ENCODE peak calls at places on chromosomes 13 and 19, in four cellular contexts. One of them, this sample, is unnamed.

GRCh38 chr13:110664673-110665072 is 41.2 kb downstream of the CARS2 start:
- DNase-seq in HepG2: no peak
- DNase-seq in H1: no peak
- DNase-seq in SK-N-SH: no peak
- DNase-seq in this sample: no peak

GRCh38 chr13:110685305-110685704 is 20.6 kb downstream of the CARS2 start:
- DNase-seq in HepG2: no peak
- DNase-seq in H1: no peak
- DNase-seq in SK-N-SH: no peak
- DNase-seq in this sample: no peak

GRCh38 chr19:40281381-40282208 is 3.5 kb downstream of the AKT2 start:
- DNase-seq in HepG2: no peak
- DNase-seq in H1: no peak
- DNase-seq in SK-N-SH: no peak
- DNase-seq in this sample: no peak

GRCh38 chr13:51924756-51925544 is 63.2 kb downstream of the CCDC70 start:
- DNase-seq in HepG2: no peak
- DNase-seq in H1: no peak
- DNase-seq in SK-N-SH: no peak
- DNase-seq in this sample: no peak

GRCh38 chr13:101982903-101983302 is 418.9 kb downstream of the FGF14 start:
- DNase-seq in HepG2: no peak
- DNase-seq in H1: no peak
- DNase-seq in SK-N-SH: no peak
- DNase-seq in this sample: no peak

GRCh38 chr19:42125536-42125935 is 6.7 kb downstream of the POU2F2 start:
- DNase-seq in HepG2: no peak
- DNase-seq in H1: no peak
- DNase-seq in SK-N-SH: no peak
- DNase-seq in this sample: no peak

GRCh38 chr13:97944396-97945029 is 9.0 kb upstream of the IPO5 start:
- DNase-seq in HepG2: no peak
- DNase-seq in H1: no peak
- DNase-seq in SK-N-SH: no peak
- DNase-seq in this sample: no peak

GRCh38 chr13:49976314-49977258 is 20.3 kb upstream of the TRIM13 start:
- DNase-seq in HepG2: peak; percentile 65
- DNase-seq in H1: no peak
- DNase-seq in SK-N-SH: peak; percentile 66
- DNase-seq in this sample: peak; percentile 55

GRCh38 chr13:28313579-28313978 is 175.2 kb downstream of the PAN3 start:
- DNase-seq in HepG2: no peak
- DNase-seq in H1: no peak
- DNase-seq in SK-N-SH: no peak
- DNase-seq in this sample: no peak

DNA sequence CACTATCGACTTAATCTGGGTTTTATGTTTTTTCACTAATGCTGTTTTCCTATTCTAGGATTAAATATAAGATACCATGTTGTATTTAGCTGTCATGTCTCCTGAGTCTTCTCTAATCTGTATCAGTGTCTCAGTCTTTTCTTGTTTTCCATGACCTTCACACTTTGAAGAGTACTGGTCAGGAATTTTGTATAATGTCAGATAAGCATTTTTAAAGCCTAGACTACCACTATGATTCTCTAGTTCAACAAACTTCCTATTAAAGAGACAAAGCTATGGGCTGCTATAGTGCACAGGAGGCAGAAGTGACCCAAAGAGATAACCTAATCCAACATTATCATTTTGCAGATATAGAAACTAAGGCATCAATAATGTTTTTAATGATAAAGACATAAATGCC is 63.0 kb upstream of the ZDHHC20 start:
- DNase-seq in HepG2: no peak
- DNase-seq in H1: no peak
- DNase-seq in SK-N-SH: no peak
- DNase-seq in this sample: no peak
- TF ChIP-seq TCF12 in HepG2: no peak
- TF ChIP-seq TCF12 in H1: no peak
- TF ChIP-seq TCF12 in SK-N-SH: no peak
- TF ChIP-seq TCF12 in this sample: no peak

GRCh38 chr19:5674734-5675133 is 5.6 kb downstream of the MICOS13 start:
- DNase-seq in HepG2: no peak
- DNase-seq in H1: no peak
- DNase-seq in SK-N-SH: no peak
- DNase-seq in this sample: no peak
- TF ChIP-seq RAD21 in HepG2: no peak
- TF ChIP-seq RAD21 in H1: no peak
- TF ChIP-seq RAD21 in SK-N-SH: no peak
- TF ChIP-seq RAD21 in this sample: no peak

GRCh38 chr13:40979232-40979631 is 39.9 kb downstream of the ELF1 start:
- DNase-seq in HepG2: no peak
- DNase-seq in H1: no peak
- DNase-seq in SK-N-SH: no peak
- DNase-seq in this sample: no peak

GRCh38 chr13:40981949-40982348 is 37.2 kb downstream of the ELF1 start:
- DNase-seq in HepG2: no peak
- DNase-seq in H1: no peak
- DNase-seq in SK-N-SH: no peak
- DNase-seq in this sample: no peak

GRCh38 chr13:40982772-40983171 is 36.3 kb downstream of the ELF1 start:
- DNase-seq in HepG2: no peak
- DNase-seq in H1: no peak
- DNase-seq in SK-N-SH: peak; percentile 38
- DNase-seq in this sample: peak; percentile 84

GRCh38 chr13:40981361-40981760 is 37.8 kb downstream of the ELF1 start:
- DNase-seq in HepG2: no peak
- DNase-seq in H1: no peak
- DNase-seq in SK-N-SH: no peak
- DNase-seq in this sample: no peak

DNA sequence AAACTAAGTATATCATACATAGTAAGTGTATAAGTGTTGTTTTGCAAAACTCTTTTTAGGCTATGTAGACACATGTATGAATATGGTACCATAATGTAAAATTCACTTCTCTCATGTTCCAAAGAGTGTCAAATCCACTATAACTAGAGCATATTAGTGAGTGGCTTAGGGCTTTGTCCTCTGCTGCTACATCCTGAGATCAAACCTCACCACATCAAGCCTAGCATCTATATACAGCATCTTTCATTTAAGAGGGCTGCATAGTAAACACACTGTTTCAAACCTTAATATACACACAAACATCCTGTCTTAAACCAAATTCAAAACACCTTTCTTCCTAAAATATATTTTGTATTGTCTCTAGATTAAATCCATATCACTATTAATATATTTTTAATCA is 38.6 kb downstream of the ELF1 start:
- DNase-seq in HepG2: no peak
- DNase-seq in H1: no peak
- DNase-seq in SK-N-SH: no peak
- DNase-seq in this sample: no peak
- TF ChIP-seq TCF12 in HepG2: no peak
- TF ChIP-seq TCF12 in H1: no peak
- TF ChIP-seq TCF12 in SK-N-SH: no peak
- TF ChIP-seq TCF12 in this sample: no peak

DNA sequence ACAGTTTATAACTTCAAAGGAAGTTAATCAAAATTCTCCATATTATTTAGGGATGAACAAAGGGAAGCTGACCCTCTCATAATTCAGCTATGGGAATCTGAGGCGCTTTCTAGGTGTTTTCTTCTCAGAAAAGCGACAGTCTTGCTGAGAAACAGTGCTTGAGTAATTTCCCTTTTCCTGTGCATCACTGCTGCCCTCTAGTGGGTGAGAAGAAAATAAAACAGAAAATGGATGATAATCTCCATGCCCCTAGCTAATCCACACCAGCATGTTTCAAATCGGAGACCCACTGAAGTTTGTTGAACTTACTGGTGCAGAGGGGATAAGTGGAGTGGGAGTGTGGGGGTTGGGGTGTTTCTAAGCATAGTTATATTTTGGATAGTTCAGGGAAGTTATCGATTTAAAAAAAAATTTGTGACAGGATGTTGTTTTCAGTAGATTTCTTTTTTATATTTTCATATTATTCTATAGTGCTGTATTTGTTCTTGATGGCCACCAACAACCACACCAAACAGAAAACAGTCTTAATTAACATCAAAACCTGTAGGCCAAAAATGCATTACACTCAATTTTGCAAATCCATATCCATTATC is 21.4 kb downstream of the LCP1 start:
- DNase-seq in HepG2: peak; percentile 58
- DNase-seq in H1: no peak
- DNase-seq in SK-N-SH: peak; percentile 75
- DNase-seq in this sample: no peak
- TF ChIP-seq RAD21 in HepG2: peak; percentile 71
- TF ChIP-seq RAD21 in H1: peak; percentile 71
- TF ChIP-seq RAD21 in SK-N-SH: peak; percentile 75
- TF ChIP-seq RAD21 in this sample: peak; percentile 67

DNA sequence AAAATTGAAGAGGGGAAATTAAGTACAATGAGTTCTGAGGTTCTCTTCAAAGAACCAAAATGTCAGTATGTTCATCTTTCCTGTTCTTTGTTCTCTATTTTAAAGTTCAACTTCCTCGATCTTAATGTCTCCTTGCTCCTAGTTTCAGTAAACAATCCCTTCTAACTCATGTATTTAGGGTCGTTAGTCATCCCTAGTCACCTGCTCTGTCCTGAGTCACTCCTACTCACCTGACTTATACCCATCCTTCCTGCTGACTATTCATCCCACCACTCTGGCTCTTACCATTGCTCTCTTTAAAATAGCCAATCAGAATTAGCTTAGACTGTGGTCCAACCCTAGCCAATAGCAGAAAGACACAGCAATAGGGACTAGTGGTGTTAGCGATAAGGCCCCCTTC is 24.3 kb downstream of the ZNF90 start:
- DNase-seq in HepG2: no peak
- DNase-seq in H1: no peak
- DNase-seq in SK-N-SH: no peak
- DNase-seq in this sample: no peak
- TF ChIP-seq TCF12 in HepG2: no peak
- TF ChIP-seq TCF12 in H1: no peak
- TF ChIP-seq TCF12 in SK-N-SH: no peak
- TF ChIP-seq TCF12 in this sample: no peak

GRCh38 chr19:17327654-17328516 is 6.8 kb downstream of the ANO8 start:
- DNase-seq in HepG2: peak; percentile 13
- DNase-seq in H1: no peak
- DNase-seq in SK-N-SH: peak; percentile 85
- DNase-seq in this sample: no peak
- TF ChIP-seq RAD21 in HepG2: no peak
- TF ChIP-seq RAD21 in H1: peak; percentile 50
- TF ChIP-seq RAD21 in SK-N-SH: no peak
- TF ChIP-seq RAD21 in this sample: no peak

GRCh38 chr13:33186851-33187250 is 98.7 kb downstream of the STARD13 start:
- DNase-seq in HepG2: no peak
- DNase-seq in H1: no peak
- DNase-seq in SK-N-SH: no peak
- DNase-seq in this sample: no peak
- TF ChIP-seq TCF12 in HepG2: no peak
- TF ChIP-seq TCF12 in H1: no peak
- TF ChIP-seq TCF12 in SK-N-SH: peak; percentile 49
- TF ChIP-seq TCF12 in this sample: no peak

GRCh38 chr13:43985437-43986051 is 105.8 kb downstream of the LACC1 start:
- DNase-seq in HepG2: no peak
- DNase-seq in H1: no peak
- DNase-seq in SK-N-SH: no peak
- DNase-seq in this sample: no peak

GRCh38 chr13:43983373-43983772 is 103.7 kb downstream of the LACC1 start:
- DNase-seq in HepG2: no peak
- DNase-seq in H1: no peak
- DNase-seq in SK-N-SH: no peak
- DNase-seq in this sample: no peak

GRCh38 chr13:43984292-43984691 is 104.6 kb downstream of the LACC1 start:
- DNase-seq in HepG2: no peak
- DNase-seq in H1: no peak
- DNase-seq in SK-N-SH: no peak
- DNase-seq in this sample: no peak

GRCh38 chr13:43988302-43988701 is 108.6 kb downstream of the LACC1 start:
- DNase-seq in HepG2: no peak
- DNase-seq in H1: no peak
- DNase-seq in SK-N-SH: no peak
- DNase-seq in this sample: no peak

DNA sequence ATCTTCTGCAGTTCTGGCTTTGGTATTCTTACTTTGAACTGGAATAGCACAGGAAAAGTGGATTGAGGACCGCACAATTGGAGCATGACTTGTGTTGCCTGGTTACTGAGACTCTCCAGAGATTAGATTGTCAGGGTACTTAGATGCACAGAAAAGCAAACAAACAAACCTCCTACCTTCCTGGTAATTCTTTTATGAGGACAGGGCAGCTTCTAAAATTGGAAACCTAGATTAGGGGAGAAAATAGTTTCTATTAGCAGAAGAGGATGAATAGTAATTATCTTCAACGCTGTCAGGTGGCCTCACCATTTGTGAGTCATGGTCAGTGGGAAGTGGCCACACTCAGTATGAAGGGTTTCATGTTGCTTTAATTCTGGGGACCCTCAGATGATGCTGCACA is 106.7 kb downstream of the LACC1 start:
- DNase-seq in HepG2: no peak
- DNase-seq in H1: no peak
- DNase-seq in SK-N-SH: no peak
- DNase-seq in this sample: no peak
- TF ChIP-seq RAD21 in HepG2: no peak
- TF ChIP-seq RAD21 in H1: no peak
- TF ChIP-seq RAD21 in SK-N-SH: no peak
- TF ChIP-seq RAD21 in this sample: no peak

GRCh38 chr13:93788456-93788855 is 561.8 kb downstream of the GPC6 start:
- DNase-seq in HepG2: peak; percentile 64
- DNase-seq in H1: no peak
- DNase-seq in SK-N-SH: no peak
- DNase-seq in this sample: no peak

GRCh38 chr13:93789058-93789457 is 562.5 kb downstream of the GPC6 start:
- DNase-seq in HepG2: no peak
- DNase-seq in H1: no peak
- DNase-seq in SK-N-SH: no peak
- DNase-seq in this sample: no peak

GRCh38 chr13:93797463-93797862 is 570.9 kb downstream of the GPC6 start:
- DNase-seq in HepG2: no peak
- DNase-seq in H1: no peak
- DNase-seq in SK-N-SH: no peak
- DNase-seq in this sample: no peak

GRCh38 chr13:93794197-93794885 is 567.7 kb downstream of the GPC6 start:
- DNase-seq in HepG2: no peak
- DNase-seq in H1: no peak
- DNase-seq in SK-N-SH: no peak
- DNase-seq in this sample: no peak
- TF ChIP-seq TCF12 in HepG2: no peak
- TF ChIP-seq TCF12 in H1: no peak
- TF ChIP-seq TCF12 in SK-N-SH: no peak
- TF ChIP-seq TCF12 in this sample: peak; percentile 5

DNA sequence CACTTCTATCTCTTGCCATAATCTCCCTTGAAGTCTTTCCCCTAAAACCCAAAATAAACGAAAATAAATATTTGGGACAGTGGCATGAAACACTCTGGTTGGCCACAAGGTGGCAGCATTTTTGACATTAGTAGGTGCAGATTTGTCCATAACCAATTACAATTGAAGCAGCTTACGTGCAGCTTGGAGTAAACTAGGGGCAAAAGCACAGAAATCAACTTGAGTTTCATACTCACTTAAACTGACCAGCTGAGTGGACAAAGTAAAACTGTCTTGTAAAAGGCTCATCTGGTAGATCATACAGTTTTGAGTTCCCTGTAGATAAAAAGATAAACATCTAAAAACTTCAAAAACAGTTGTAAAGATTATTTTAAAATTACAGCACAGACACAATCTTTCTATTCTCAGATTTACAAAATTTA is 18.8 kb downstream of the PDCD5 start:
- DNase-seq in HepG2: peak; percentile 57
- DNase-seq in H1: no peak
- DNase-seq in SK-N-SH: peak; percentile 73
- DNase-seq in this sample: no peak
- TF ChIP-seq RAD21 in HepG2: peak; percentile 15
- TF ChIP-seq RAD21 in H1: peak; percentile 36
- TF ChIP-seq RAD21 in SK-N-SH: peak; percentile 69
- TF ChIP-seq RAD21 in this sample: peak; percentile 56